ENCODE peak calls at places on chromosomes 13 and 19, in six cellular contexts. X is psoas muscle, Y is ovary, S is PC-3, U is BJ, I is keratinocyte. H is an unnamed sample.

GRCh38 chr19:39845621-39846175 is 481 bp downstream of the FBL start:
- DNase-seq in I (no peak), U (no peak), X (no peak), Y (peak; percentile 48), S (no peak), H (no peak)

GRCh38 chr13:93876236-93876635 is 603.2 kb downstream of the DCT start:
- DNase-seq in X (no peak), S (no peak), I (no peak), U (no peak), Y (no peak), H (no peak)

GRCh38 chr19:1287622-1288527 is 2.2 kb downstream of the EFNA2 start:
- DNase-seq in X (no peak), Y (no peak), I (no peak), U (no peak), S (no peak), H (no peak)

GRCh38 chr13:51997641-51998330 is 13.5 kb downstream of the ATP7B start:
- DNase-seq in I (no peak), S (no peak), U (no peak), Y (no peak), X (no peak), H (no peak)

GRCh38 chr19:33686687-33687541 is 65.2 kb downstream of the CHST8 start:
- DNase-seq in U (no peak), S (no peak), Y (no peak), I (no peak), X (no peak), H (no peak)

GRCh38 chr19:35716985-35717664 is 678 bp upstream of the KMT2B start:
- DNase-seq in S (peak; percentile 77), I (peak; percentile 69), Y (peak; percentile 89), X (peak; percentile 90), U (no peak), H (peak; percentile 84)

GRCh38 chr13:30158774-30159445 is 148.4 kb downstream of the KATNAL1 start:
- DNase-seq in Y (peak; percentile 61), X (peak; percentile 34), U (no peak), I (no peak), S (peak; percentile 35), H (no peak)

GRCh38 chr19:30118760-30119159 is 176.7 kb downstream of the URI1 start:
- DNase-seq in X (no peak), S (no peak), I (no peak), Y (no peak), U (no peak), H (no peak)

GRCh38 chr19:41707502-41707812 is 969 bp upstream of the CEACAM5 start:
- DNase-seq in X (no peak), S (peak; percentile 38), U (no peak), I (no peak), Y (no peak), H (no peak)

GRCh38 chr19:39024875-39025641 is 7.3 kb downstream of the FBXO27 start:
- DNase-seq in I (no peak), Y (no peak), U (no peak), X (no peak), S (no peak), H (no peak)

GRCh38 chr13:114313061-114313860 is 1.0 kb upstream of the CHAMP1 start:
- DNase-seq in I (no peak), Y (peak; percentile 42), U (no peak), S (peak; percentile 25), X (no peak), H (no peak)

GRCh38 chr19:38228491-38229439 is 4.7 kb upstream of the DPF1 start:
- DNase-seq in X (no peak), U (no peak), Y (peak; percentile 45), I (no peak), S (no peak), H (no peak)

GRCh38 chr19:50702870-50703829 is 16.5 kb downstream of the SHANK1 start:
- DNase-seq in S (peak; percentile 57), U (no peak), Y (no peak), I (no peak), X (no peak), H (no peak)

GRCh38 chr13:98171806-98172569 is 5.1 kb downstream of the RNF113B start:
- DNase-seq in X (peak; percentile 60), I (no peak), Y (peak; percentile 60), S (no peak), U (no peak), H (no peak)

GRCh38 chr19:511101-511841 is 4.0 kb downstream of the TPGS1 start:
- DNase-seq in X (no peak), S (no peak), Y (no peak), I (peak; percentile 88), U (no peak), H (no peak)

GRCh38 chr13:94722596-94722995 is 10.3 kb upstream of the SOX21 start:
- DNase-seq in X (no peak), U (no peak), I (no peak), Y (no peak), S (no peak), H (no peak)

GRCh38 chr19:34254552-34255432 is at the start of gene GARRE1:
- DNase-seq in I (no peak), X (peak; percentile 50), U (no peak), Y (peak; percentile 73), S (no peak), H (no peak)

GRCh38 chr19:5147074-5147970 is 178.4 kb downstream of the KDM4B start:
- DNase-seq in U (no peak), Y (no peak), S (no peak), X (no peak), I (no peak), H (no peak)

GRCh38 chr19:2573916-2574315 is 98.0 kb downstream of the GADD45B start:
- DNase-seq in I (no peak), Y (peak; percentile 37), X (no peak), S (no peak), U (no peak), H (no peak)

GRCh38 chr19:7257148-7258041 is 36.8 kb downstream of the INSR start:
- DNase-seq in U (no peak), I (peak; percentile 15), X (no peak), Y (peak; percentile 77), S (peak; percentile 65), H (no peak)

GRCh38 chr19:756821-757688 is 6.1 kb downstream of the MISP start:
- DNase-seq in X (no peak), I (no peak), Y (no peak), S (no peak), U (no peak), H (no peak)

GRCh38 chr13:49240017-49240416 is 7.7 kb upstream of the CDADC1 start:
- DNase-seq in U (no peak), S (peak; percentile 52), Y (no peak), I (no peak), X (no peak), H (no peak)

GRCh38 chr13:30880756-30881155 is 25.3 kb upstream of the MEDAG start:
- DNase-seq in Y (no peak), S (peak; percentile 74), X (no peak), U (peak; percentile 79), I (no peak), H (peak; percentile 92)

GRCh38 chr19:7522072-7522922 is at the start of gene MCOLN1:
- DNase-seq in X (peak; percentile 100), I (peak; percentile 77), U (peak; percentile 61), Y (peak; percentile 100), S (peak; percentile 99), H (peak; percentile 76)

GRCh38 chr19:7294571-7295212 is 478 bp upstream of the INSR start:
- DNase-seq in U (no peak), Y (peak; percentile 82), X (peak; percentile 84), S (peak; percentile 48), I (no peak), H (peak; percentile 1)

GRCh38 chr19:32058131-32058530 is 287.3 kb upstream of the ZNF507 start:
- DNase-seq in X (no peak), Y (no peak), S (no peak), I (no peak), U (no peak), H (no peak)

GRCh38 chr13:40464991-40465390 is 201.4 kb downstream of the FOXO1 start:
- DNase-seq in U (no peak), I (no peak), S (no peak), X (no peak), Y (no peak), H (no peak)

GRCh38 chr13:106033634-106034033 is 501.8 kb downstream of the EFNB2 start:
- DNase-seq in I (no peak), X (no peak), U (no peak), Y (no peak), S (peak; percentile 49), H (peak; percentile 82)

GRCh38 chr19:51607077-51607476 is 23.1 kb downstream of the SIGLEC5 start:
- DNase-seq in U (no peak), X (no peak), I (no peak), Y (no peak), S (no peak), H (no peak)

GRCh38 chr13:102136735-102137296 is 265.0 kb downstream of the FGF14 start:
- DNase-seq in Y (no peak), S (no peak), I (no peak), X (no peak), U (no peak), H (no peak)

GRCh38 chr13:69970521-69970920 is 137.1 kb upstream of the ATXN8OS start:
- DNase-seq in I (no peak), S (peak; percentile 35), U (no peak), Y (no peak), X (no peak), H (no peak)

GRCh38 chr19:10135551-10136334 is 16.0 kb upstream of the EIF3G start:
- DNase-seq in Y (no peak), X (no peak), I (no peak), U (no peak), S (no peak), H (no peak)
- H3K4me3 ChIP-seq in Y (no peak overlapping the region), X (no peak overlapping the region), I (no peak overlapping the region), U (no peak overlapping the region), S (no peak overlapping the region), H (no peak overlapping the region)

DNA sequence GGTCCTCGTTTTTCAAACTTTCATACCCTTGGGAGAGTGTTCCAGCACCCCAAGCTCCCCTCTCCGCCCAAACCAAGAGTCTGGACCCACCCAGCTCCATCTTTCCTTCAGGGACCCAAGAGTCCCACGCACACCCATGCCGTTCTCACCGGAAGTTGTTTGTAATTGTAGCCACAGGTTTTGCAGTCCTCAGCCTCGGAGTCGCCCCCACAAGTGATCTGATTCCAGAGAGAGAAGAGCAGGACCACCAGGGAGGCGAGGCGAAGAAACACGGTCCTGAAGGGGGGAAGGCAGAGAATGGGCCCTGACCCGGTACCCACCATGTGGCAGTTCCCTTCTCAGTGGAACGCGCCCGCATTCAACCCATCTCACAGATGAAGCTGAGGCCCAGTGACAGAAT is 3.4 kb upstream of the LENG1 start:
- DNase-seq in X (no peak), I (no peak), Y (no peak), U (no peak), S (no peak), H (no peak)
- H3K4me3 ChIP-seq in X (peak overlapping the region; percentile 55), I (peak overlapping the region; percentile 39), Y (peak overlapping the region; percentile 33), U (no peak overlapping the region), S (peak overlapping the region; percentile 71), H (no peak overlapping the region)

GRCh38 chr19:13097331-13098258 is 5.1 kb downstream of the LYL1 start:
- DNase-seq in S (no peak), X (peak; percentile 68), Y (peak; percentile 83), I (no peak), U (no peak), H (no peak)
- H3K4me3 ChIP-seq in S (peak overlapping the region; percentile 49), X (peak overlapping the region; percentile 45), Y (peak overlapping the region; percentile 39), I (no peak overlapping the region), U (no peak overlapping the region), H (no peak overlapping the region)

GRCh38 chr19:48051345-48052033 is 7.6 kb upstream of the CABP5 start:
- DNase-seq in I (no peak), X (no peak), Y (no peak), S (no peak), U (no peak), H (no peak)

GRCh38 chr19:48053856-48054255 is 10.0 kb upstream of the CABP5 start:
- DNase-seq in U (no peak), I (peak; percentile 30), X (no peak), S (no peak), Y (no peak), H (no peak)

GRCh38 chr19:48053076-48053475 is 9.2 kb upstream of the CABP5 start:
- DNase-seq in I (no peak), X (no peak), Y (no peak), U (no peak), S (no peak), H (no peak)
- H3K4me3 ChIP-seq in I (no peak overlapping the region), X (no peak overlapping the region), Y (no peak overlapping the region), U (no peak overlapping the region), S (no peak overlapping the region), H (no peak overlapping the region)